ENCODE peak calls at places on chromosomes 4 and X, in four cellular contexts. One of them, this sample, is unnamed.

GRCh38 chr4:134216436-134216835 is 14.8 kb upstream of the PABPC4L start:
- DNase-seq in prostate gland: no peak
- DNase-seq in amygdala: no peak
- DNase-seq in Right ventricle myocardium superior: no peak
- DNase-seq in this sample: no peak

GRCh38 chrX:135327299-135327698 is 18.0 kb downstream of the ETDC start:
- DNase-seq in prostate gland: no peak
- DNase-seq in amygdala: no peak
- DNase-seq in Right ventricle myocardium superior: no peak
- DNase-seq in this sample: no peak

GRCh38 chr4:124691801-124692200 is 20.7 kb downstream of the ANKRD50 start:
- DNase-seq in prostate gland: no peak
- DNase-seq in amygdala: no peak
- DNase-seq in Right ventricle myocardium superior: no peak
- DNase-seq in this sample: no peak

GRCh38 chrX:22389544-22390243 is 117.0 kb downstream of the CBLL2 start:
- DNase-seq in prostate gland: no peak
- DNase-seq in amygdala: no peak
- DNase-seq in Right ventricle myocardium superior: no peak
- DNase-seq in this sample: no peak

GRCh38 chrX:66914082-66914481 is 275.2 kb upstream of the EDA2R start:
- DNase-seq in prostate gland: peak
- DNase-seq in amygdala: no peak
- DNase-seq in Right ventricle myocardium superior: no peak
- DNase-seq in this sample: peak

GRCh38 chr4:140186651-140187315 is 32.8 kb upstream of the MAML3 start:
- DNase-seq in prostate gland: peak
- DNase-seq in amygdala: no peak
- DNase-seq in Right ventricle myocardium superior: no peak
- DNase-seq in this sample: no peak

GRCh38 chr4:183416878-183417277 is 27.6 kb upstream of the CDKN2AIP start:
- DNase-seq in prostate gland: no peak
- DNase-seq in amygdala: no peak
- DNase-seq in Right ventricle myocardium superior: no peak
- DNase-seq in this sample: no peak

GRCh38 chr4:1210241-1210841 is 38.0 kb upstream of the SPON2 start:
- DNase-seq in prostate gland: no peak
- DNase-seq in amygdala: no peak
- DNase-seq in Right ventricle myocardium superior: peak
- DNase-seq in this sample: no peak

GRCh38 chr4:3461515-3462291 is 1.4 kb upstream of the DOK7 start:
- DNase-seq in prostate gland: peak
- DNase-seq in amygdala: no peak
- DNase-seq in Right ventricle myocardium superior: peak
- DNase-seq in this sample: no peak

GRCh38 chr4:87078987-87079469 is 141.4 kb downstream of the KLHL8 start:
- DNase-seq in prostate gland: peak
- DNase-seq in amygdala: no peak
- DNase-seq in Right ventricle myocardium superior: peak
- DNase-seq in this sample: peak

GRCh38 chr4:152679414-152680281 is at the start of gene TMEM154:
- DNase-seq in prostate gland: peak
- DNase-seq in amygdala: peak
- DNase-seq in Right ventricle myocardium superior: peak
- DNase-seq in this sample: peak

GRCh38 chr4:174707277-174707676 is 121.8 kb downstream of the GLRA3 start:
- DNase-seq in prostate gland: no peak
- DNase-seq in amygdala: no peak
- DNase-seq in Right ventricle myocardium superior: no peak
- DNase-seq in this sample: no peak

GRCh38 chr4:73856518-73856917 is 3.4 kb downstream of the PF4V1 start:
- DNase-seq in prostate gland: no peak
- DNase-seq in amygdala: no peak
- DNase-seq in Right ventricle myocardium superior: no peak
- DNase-seq in this sample: peak

GRCh38 chrX:39261446-39262147 is 460.3 kb downstream of the MID1IP1 start:
- DNase-seq in prostate gland: no peak
- DNase-seq in amygdala: no peak
- DNase-seq in Right ventricle myocardium superior: no peak
- DNase-seq in this sample: peak

GRCh38 chr4:21645776-21646175 is 302.8 kb downstream of the KCNIP4 start:
- DNase-seq in prostate gland: no peak
- DNase-seq in amygdala: no peak
- DNase-seq in Right ventricle myocardium superior: no peak
- DNase-seq in this sample: no peak

GRCh38 chr4:171846232-171846631 is 33.0 kb downstream of the GALNTL6 start:
- DNase-seq in prostate gland: no peak
- DNase-seq in amygdala: no peak
- DNase-seq in Right ventricle myocardium superior: no peak
- DNase-seq in this sample: no peak

GRCh38 chr4:38470708-38471262 is 193.2 kb upstream of the KLF3 start:
- DNase-seq in prostate gland: no peak
- DNase-seq in amygdala: no peak
- DNase-seq in Right ventricle myocardium superior: no peak
- DNase-seq in this sample: no peak

GRCh38 chr4:52713456-52713937 is 37.7 kb downstream of the ERVMER34-1 start:
- DNase-seq in prostate gland: no peak
- DNase-seq in amygdala: no peak
- DNase-seq in Right ventricle myocardium superior: peak
- DNase-seq in this sample: no peak

GRCh38 chr4:126137782-126138170 is 823.0 kb downstream of the FAT4 start:
- DNase-seq in prostate gland: no peak
- DNase-seq in amygdala: no peak
- DNase-seq in Right ventricle myocardium superior: no peak
- DNase-seq in this sample: no peak

GRCh38 chr4:168751263-168752225 is 254.7 kb downstream of the PALLD start:
- DNase-seq in prostate gland: no peak
- DNase-seq in amygdala: no peak
- DNase-seq in Right ventricle myocardium superior: no peak
- DNase-seq in this sample: no peak

GRCh38 chr4:183266386-183266785 is 53.7 kb downstream of the CLDN22 start:
- DNase-seq in prostate gland: no peak
- DNase-seq in amygdala: no peak
- DNase-seq in Right ventricle myocardium superior: no peak
- DNase-seq in this sample: no peak

GRCh38 chrX:128464091-128464490 is 411.9 kb upstream of the ACTRT1 start:
- DNase-seq in prostate gland: no peak
- DNase-seq in amygdala: no peak
- DNase-seq in Right ventricle myocardium superior: no peak
- DNase-seq in this sample: no peak

GRCh38 chr4:8351931-8352367 is 82.4 kb downstream of the HTRA3 start:
- DNase-seq in prostate gland: peak
- DNase-seq in amygdala: no peak
- DNase-seq in Right ventricle myocardium superior: peak
- DNase-seq in this sample: peak

GRCh38 chr4:110808371-110808878 is 185.5 kb upstream of the PITX2 start:
- DNase-seq in prostate gland: no peak
- DNase-seq in amygdala: no peak
- DNase-seq in Right ventricle myocardium superior: no peak
- DNase-seq in this sample: no peak

GRCh38 chr4:176549161-176549865 is 229.5 kb downstream of the SPCS3 start:
- DNase-seq in prostate gland: no peak
- DNase-seq in amygdala: no peak
- DNase-seq in Right ventricle myocardium superior: no peak
- DNase-seq in this sample: no peak

This sample was measured in tibial nerve.